ENCODE peak calls at places on chromosomes 12 and 14, in five cellular contexts. Q, R, L, M and S are unnamed samples.

GRCh38 chr14:74848768-74849167 is 27.2 kb downstream of the PROX2 start:
- DNase-seq in R (no peak), L (peak), Q (no peak), M (no peak), S (no peak)

GRCh38 chr12:77323778-77324415 is 258.5 kb upstream of the E2F7 start:
- DNase-seq in M (no peak), L (no peak), Q (no peak), R (no peak), S (no peak)

GRCh38 chr14:56805201-56805991 is 4.9 kb downstream of the OTX2 start:
- DNase-seq in R (no peak), M (no peak), L (no peak), Q (no peak), S (no peak)

GRCh38 chr12:88132387-88132786 is 9.5 kb downstream of the CEP290 start:
- DNase-seq in Q (peak), M (no peak), L (no peak), R (no peak), S (no peak)

GRCh38 chr12:14239350-14239934 is 126.0 kb upstream of the ATF7IP start:
- DNase-seq in R (peak), Q (peak), L (no peak), M (no peak), S (no peak)

GRCh38 chr14:101028971-101029667 is 125.6 kb upstream of the RTL1 start:
- DNase-seq in M (no peak), R (no peak), Q (no peak), L (no peak), S (no peak)

GRCh38 chr14:98700748-98701147 is 571.2 kb downstream of the BCL11B start:
- DNase-seq in L (peak), Q (no peak), R (no peak), M (no peak), S (no peak)

GRCh38 chr12:33223956-33224355 is 215.7 kb downstream of the SYT10 start:
- DNase-seq in R (peak), Q (no peak), M (no peak), L (peak), S (no peak)

GRCh38 chr12:46071335-46071734 is 81.0 kb upstream of the SCAF11 start:
- DNase-seq in R (no peak), L (peak), M (no peak), Q (no peak), S (no peak)
- TF ChIP-seq CTCF in R (peak), L (peak), M (no peak), Q (no peak), S (no peak)

DNA sequence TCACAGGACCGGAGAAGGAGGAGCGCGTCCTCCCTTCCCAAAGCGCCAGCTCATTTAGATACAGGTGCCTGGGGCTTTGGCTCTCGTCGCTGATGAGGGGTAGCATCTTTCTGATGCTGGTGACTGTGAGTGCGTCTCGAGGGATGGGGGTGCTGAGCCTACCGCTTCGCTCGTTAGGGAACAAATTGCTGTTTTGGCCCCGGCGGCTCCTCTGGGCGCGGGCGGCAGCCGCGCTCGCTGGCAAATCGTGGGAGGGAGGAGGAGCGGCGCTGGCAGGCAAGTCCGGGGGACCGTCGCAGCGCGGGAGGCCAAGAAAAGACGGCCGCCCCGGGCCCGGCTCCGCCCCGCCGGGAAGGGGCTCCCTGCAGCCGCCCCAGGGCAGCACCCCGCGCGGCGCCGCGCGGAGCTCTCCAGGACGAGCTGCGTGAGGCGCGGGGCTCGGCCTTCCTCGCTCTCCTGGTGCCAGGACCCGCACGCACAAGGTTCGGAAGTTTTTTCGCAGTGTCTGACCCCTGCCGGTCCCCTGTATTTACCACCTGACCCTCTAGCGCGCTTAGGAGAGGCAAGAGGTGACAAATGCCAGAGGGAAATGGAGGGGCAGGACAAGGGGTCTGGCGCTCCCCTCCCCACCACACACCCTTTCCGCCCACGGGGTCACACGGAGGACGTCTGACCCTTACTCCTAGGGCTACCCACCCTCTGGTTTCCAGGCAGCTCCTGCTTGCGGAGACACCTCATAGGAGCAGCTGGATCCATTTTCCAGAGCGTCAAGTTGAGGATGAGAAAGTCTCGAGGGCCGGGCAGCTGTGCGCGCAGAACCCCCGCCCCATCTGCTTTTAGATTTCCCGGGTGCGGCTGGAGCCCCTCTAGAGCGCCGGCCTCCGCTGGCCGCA is 875 bp upstream of the KCNH3 start:
- DNase-seq in L (no peak), R (no peak), M (no peak), Q (no peak), S (peak)
- TF ChIP-seq CTCF in L (no peak), R (peak), M (no peak), Q (no peak), S (no peak)

GRCh38 chr14:104827173-104828055 is 26.5 kb downstream of the ZBTB42 start:
- DNase-seq in M (no peak), R (peak), L (no peak), Q (peak), S (no peak)
- TF ChIP-seq CTCF in M (peak), R (peak), L (peak), Q (peak), S (no peak)

GRCh38 chr12:48818831-48819590 is 715 bp downstream of the CACNB3 start:
- DNase-seq in R (peak), M (no peak), Q (peak), L (no peak), S (no peak)
- TF ChIP-seq CTCF in R (peak), M (peak), Q (peak), L (peak), S (no peak)

GRCh38 chr14:23360496-23360895 is 4.5 kb downstream of the EFS start:
- DNase-seq in Q (no peak), M (peak), R (no peak), L (no peak), S (peak)
- TF ChIP-seq CTCF in Q (no peak), M (peak), R (peak), L (peak), S (no peak)

GRCh38 chr12:118035194-118036041 is 18.9 kb downstream of the RFC5 start:
- DNase-seq in R (no peak), L (no peak), Q (peak), M (no peak), S (no peak)
- TF ChIP-seq CTCF in R (no peak), L (no peak), Q (no peak), M (no peak), S (no peak)

DNA sequence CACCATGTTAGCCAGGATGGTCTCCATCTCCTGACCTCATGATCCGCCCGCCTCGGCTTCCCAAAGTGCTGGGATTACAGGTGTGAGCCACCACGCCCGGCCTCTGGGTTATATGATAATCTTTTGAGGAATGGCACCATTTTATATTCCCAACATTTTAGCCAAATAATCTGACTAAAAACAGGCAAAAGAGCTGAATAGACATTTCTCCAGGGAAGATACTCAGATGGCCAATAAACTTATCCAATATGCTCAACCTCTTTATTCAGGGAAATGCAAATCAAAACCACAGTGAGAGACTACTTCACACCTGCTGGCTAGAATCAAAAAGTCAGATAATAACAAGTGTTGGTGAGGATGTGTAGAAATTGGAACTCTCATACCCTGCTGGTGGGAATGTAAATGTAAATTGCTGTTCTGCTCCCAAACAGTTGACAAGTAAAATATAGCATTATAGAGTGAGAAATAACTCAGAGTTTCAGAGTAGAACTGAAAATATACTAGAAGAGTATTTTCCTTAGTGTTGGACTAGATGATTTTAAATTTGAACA is 80.0 kb downstream of the RCOR1 start:
- DNase-seq in R (no peak), M (no peak), L (no peak), Q (no peak), S (no peak)
- TF ChIP-seq CTCF in R (no peak), M (no peak), L (no peak), Q (no peak), S (no peak)

DNA sequence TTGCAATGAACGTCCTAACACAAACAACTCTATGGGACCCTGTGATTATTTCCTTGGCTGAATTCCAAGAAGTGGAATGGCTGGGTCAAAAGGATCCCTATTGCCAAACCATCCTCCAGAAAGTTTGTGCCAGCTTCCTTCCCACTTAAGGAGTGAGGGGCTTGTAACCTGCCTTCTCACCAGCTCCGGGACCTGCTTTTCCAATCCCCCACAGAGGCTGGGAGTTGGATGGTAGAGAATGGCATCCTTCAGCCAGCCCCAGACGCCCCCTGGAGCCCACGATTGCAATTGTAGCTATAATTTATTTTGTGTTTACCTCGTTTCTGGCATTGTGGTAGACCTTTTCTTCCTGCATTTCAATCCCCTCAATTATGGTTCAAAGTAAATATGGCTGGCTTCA is 9.7 kb upstream of the ZDHHC22 start:
- DNase-seq in M (no peak), Q (peak), L (no peak), R (no peak), S (peak)
- TF ChIP-seq CTCF in M (peak), Q (peak), L (peak), R (peak), S (no peak)